ENCODE peak calls at places on chromosomes 7 and 10, in ten cellular contexts. One of them, this sample, is unnamed.

GRCh38 chr7:24896031-24896433 is 83.9 kb downstream of the OSBPL3 start:
- DNase-seq in ovary: no peak
- DNase-seq in cardiac fibroblast: no peak
- DNase-seq in suprapubic skin: no peak
- DNase-seq in hepatocyte: no peak
- DNase-seq in choroid plexus epithelial cell: no peak
- DNase-seq in fibroblast of the aortic adventitia: no peak
- DNase-seq in GM23338: no peak
- DNase-seq in GM06990: peak
- DNase-seq in brain microvascular endothelial cell: no peak
- DNase-seq in this sample: no peak

GRCh38 chr7:31111109-31111451 is 59.0 kb downstream of the ADCYAP1R1 start:
- DNase-seq in ovary: no peak
- DNase-seq in suprapubic skin: no peak
- DNase-seq in hepatocyte: no peak
- DNase-seq in GM06990: no peak
- DNase-seq in fibroblast of the aortic adventitia: no peak
- DNase-seq in choroid plexus epithelial cell: no peak
- DNase-seq in cardiac fibroblast: no peak
- DNase-seq in GM23338: no peak
- DNase-seq in brain microvascular endothelial cell: no peak
- DNase-seq in this sample: no peak

GRCh38 chr7:77799078-77799964 is 748 bp downstream of the PHTF2 start:
- DNase-seq in GM06990: no peak
- DNase-seq in GM23338: peak
- DNase-seq in brain microvascular endothelial cell: peak
- DNase-seq in suprapubic skin: peak
- DNase-seq in ovary: peak
- DNase-seq in hepatocyte: peak
- DNase-seq in choroid plexus epithelial cell: peak
- DNase-seq in fibroblast of the aortic adventitia: peak
- DNase-seq in cardiac fibroblast: peak
- DNase-seq in this sample: no peak

GRCh38 chr10:97759157-97759980 is 12.4 kb downstream of the SFRP5 start:
- DNase-seq in cardiac fibroblast: peak
- DNase-seq in hepatocyte: peak
- DNase-seq in GM23338: peak
- DNase-seq in choroid plexus epithelial cell: peak
- DNase-seq in brain microvascular endothelial cell: peak
- DNase-seq in fibroblast of the aortic adventitia: peak
- DNase-seq in ovary: peak
- DNase-seq in GM06990: no peak
- DNase-seq in suprapubic skin: no peak
- DNase-seq in this sample: no peak

GRCh38 chr7:75888464-75889222 is 9.8 kb downstream of the RHBDD2 start:
- DNase-seq in GM23338: no peak
- DNase-seq in choroid plexus epithelial cell: no peak
- DNase-seq in ovary: no peak
- DNase-seq in brain microvascular endothelial cell: no peak
- DNase-seq in fibroblast of the aortic adventitia: no peak
- DNase-seq in GM06990: no peak
- DNase-seq in hepatocyte: no peak
- DNase-seq in cardiac fibroblast: no peak
- DNase-seq in suprapubic skin: no peak
- DNase-seq in this sample: no peak

GRCh38 chr7:103083210-103083609 is 8.3 kb downstream of the ARMC10 start:
- DNase-seq in GM06990: no peak
- DNase-seq in suprapubic skin: no peak
- DNase-seq in GM23338: no peak
- DNase-seq in ovary: no peak
- DNase-seq in brain microvascular endothelial cell: no peak
- DNase-seq in choroid plexus epithelial cell: no peak
- DNase-seq in hepatocyte: no peak
- DNase-seq in fibroblast of the aortic adventitia: no peak
- DNase-seq in cardiac fibroblast: no peak
- DNase-seq in this sample: no peak

GRCh38 chr10:45581497-45582385 is 90.8 kb downstream of the ZFAND4 start:
- DNase-seq in hepatocyte: no peak
- DNase-seq in choroid plexus epithelial cell: peak
- DNase-seq in fibroblast of the aortic adventitia: no peak
- DNase-seq in brain microvascular endothelial cell: no peak
- DNase-seq in suprapubic skin: no peak
- DNase-seq in GM06990: no peak
- DNase-seq in ovary: no peak
- DNase-seq in GM23338: no peak
- DNase-seq in cardiac fibroblast: peak
- DNase-seq in this sample: no peak

GRCh38 chr10:2476236-2476814 is 591.0 kb upstream of the PFKP start:
- DNase-seq in ovary: no peak
- DNase-seq in brain microvascular endothelial cell: no peak
- DNase-seq in cardiac fibroblast: no peak
- DNase-seq in GM06990: no peak
- DNase-seq in choroid plexus epithelial cell: no peak
- DNase-seq in GM23338: no peak
- DNase-seq in suprapubic skin: no peak
- DNase-seq in hepatocyte: no peak
- DNase-seq in fibroblast of the aortic adventitia: no peak
- DNase-seq in this sample: no peak

GRCh38 chr10:43648083-43648391 is 644 bp downstream of the ZNF32 start:
- DNase-seq in hepatocyte: no peak
- DNase-seq in suprapubic skin: no peak
- DNase-seq in fibroblast of the aortic adventitia: peak
- DNase-seq in brain microvascular endothelial cell: no peak
- DNase-seq in ovary: no peak
- DNase-seq in GM23338: no peak
- DNase-seq in cardiac fibroblast: no peak
- DNase-seq in choroid plexus epithelial cell: peak
- DNase-seq in GM06990: no peak
- DNase-seq in this sample: no peak

GRCh38 chr10:865924-866576 is 65.5 kb downstream of the LARP4B start:
- DNase-seq in suprapubic skin: no peak
- DNase-seq in choroid plexus epithelial cell: no peak
- DNase-seq in ovary: no peak
- DNase-seq in cardiac fibroblast: no peak
- DNase-seq in fibroblast of the aortic adventitia: no peak
- DNase-seq in brain microvascular endothelial cell: no peak
- DNase-seq in hepatocyte: no peak
- DNase-seq in GM23338: no peak
- DNase-seq in GM06990: no peak
- DNase-seq in this sample: no peak

GRCh38 chr7:36157506-36158320 is 4.7 kb downstream of the EEPD1 start:
- DNase-seq in fibroblast of the aortic adventitia: no peak
- DNase-seq in hepatocyte: no peak
- DNase-seq in cardiac fibroblast: no peak
- DNase-seq in GM23338: no peak
- DNase-seq in brain microvascular endothelial cell: no peak
- DNase-seq in suprapubic skin: no peak
- DNase-seq in choroid plexus epithelial cell: no peak
- DNase-seq in GM06990: no peak
- DNase-seq in ovary: no peak
- DNase-seq in this sample: no peak

GRCh38 chr10:71436268-71436922 is 39.7 kb downstream of the CDH23 start:
- DNase-seq in hepatocyte: no peak
- DNase-seq in GM06990: no peak
- DNase-seq in choroid plexus epithelial cell: no peak
- DNase-seq in brain microvascular endothelial cell: no peak
- DNase-seq in suprapubic skin: no peak
- DNase-seq in cardiac fibroblast: peak
- DNase-seq in GM23338: no peak
- DNase-seq in fibroblast of the aortic adventitia: no peak
- DNase-seq in ovary: no peak
- DNase-seq in this sample: no peak

GRCh38 chr10:25226775-25227682 is 52.2 kb downstream of the GPR158 start:
- DNase-seq in hepatocyte: peak
- DNase-seq in suprapubic skin: no peak
- DNase-seq in ovary: no peak
- DNase-seq in choroid plexus epithelial cell: peak
- DNase-seq in fibroblast of the aortic adventitia: peak
- DNase-seq in cardiac fibroblast: peak
- DNase-seq in GM23338: peak
- DNase-seq in brain microvascular endothelial cell: peak
- DNase-seq in GM06990: no peak
- DNase-seq in this sample: peak

GRCh38 chr10:78264361-78264760 is 230.7 kb downstream of the RPS24 start:
- DNase-seq in GM06990: no peak
- DNase-seq in fibroblast of the aortic adventitia: no peak
- DNase-seq in suprapubic skin: no peak
- DNase-seq in cardiac fibroblast: no peak
- DNase-seq in hepatocyte: no peak
- DNase-seq in GM23338: no peak
- DNase-seq in ovary: no peak
- DNase-seq in brain microvascular endothelial cell: no peak
- DNase-seq in choroid plexus epithelial cell: no peak
- DNase-seq in this sample: no peak

GRCh38 chr10:78263521-78263988 is 229.9 kb downstream of the RPS24 start:
- DNase-seq in choroid plexus epithelial cell: no peak
- DNase-seq in brain microvascular endothelial cell: peak
- DNase-seq in GM23338: no peak
- DNase-seq in GM06990: no peak
- DNase-seq in suprapubic skin: no peak
- DNase-seq in ovary: no peak
- DNase-seq in cardiac fibroblast: peak
- DNase-seq in fibroblast of the aortic adventitia: peak
- DNase-seq in hepatocyte: no peak
- DNase-seq in this sample: peak

GRCh38 chr10:78267598-78267997 is 233.9 kb downstream of the RPS24 start:
- DNase-seq in fibroblast of the aortic adventitia: no peak
- DNase-seq in brain microvascular endothelial cell: peak
- DNase-seq in choroid plexus epithelial cell: peak
- DNase-seq in GM06990: no peak
- DNase-seq in suprapubic skin: no peak
- DNase-seq in ovary: no peak
- DNase-seq in hepatocyte: peak
- DNase-seq in GM23338: no peak
- DNase-seq in cardiac fibroblast: peak
- DNase-seq in this sample: no peak

GRCh38 chr10:78269061-78269460 is 235.4 kb downstream of the RPS24 start:
- DNase-seq in GM06990: no peak
- DNase-seq in brain microvascular endothelial cell: no peak
- DNase-seq in suprapubic skin: no peak
- DNase-seq in ovary: no peak
- DNase-seq in cardiac fibroblast: no peak
- DNase-seq in choroid plexus epithelial cell: no peak
- DNase-seq in hepatocyte: no peak
- DNase-seq in fibroblast of the aortic adventitia: no peak
- DNase-seq in GM23338: no peak
- DNase-seq in this sample: no peak

GRCh38 chr10:78267070-78267469 is 233.4 kb downstream of the RPS24 start:
- DNase-seq in cardiac fibroblast: no peak
- DNase-seq in suprapubic skin: no peak
- DNase-seq in brain microvascular endothelial cell: no peak
- DNase-seq in choroid plexus epithelial cell: peak
- DNase-seq in fibroblast of the aortic adventitia: no peak
- DNase-seq in hepatocyte: no peak
- DNase-seq in ovary: no peak
- DNase-seq in GM23338: no peak
- DNase-seq in GM06990: no peak
- DNase-seq in this sample: no peak
- TF ChIP-seq CTCF in cardiac fibroblast: no peak
- TF ChIP-seq CTCF in suprapubic skin: no peak
- TF ChIP-seq CTCF in brain microvascular endothelial cell: no peak
- TF ChIP-seq CTCF in choroid plexus epithelial cell: no peak
- TF ChIP-seq CTCF in fibroblast of the aortic adventitia: no peak
- TF ChIP-seq CTCF in hepatocyte: no peak
- TF ChIP-seq CTCF in ovary: no peak
- TF ChIP-seq CTCF in GM23338: no peak
- TF ChIP-seq CTCF in GM06990: no peak
- TF ChIP-seq CTCF in this sample: no peak

GRCh38 chr7:100102950-100103840 is 1.8 kb downstream of the AP4M1 start:
- DNase-seq in hepatocyte: no peak
- DNase-seq in choroid plexus epithelial cell: peak
- DNase-seq in fibroblast of the aortic adventitia: peak
- DNase-seq in ovary: no peak
- DNase-seq in GM23338: no peak
- DNase-seq in GM06990: no peak
- DNase-seq in brain microvascular endothelial cell: peak
- DNase-seq in cardiac fibroblast: peak
- DNase-seq in suprapubic skin: no peak
- DNase-seq in this sample: peak
- H3K4me3 ChIP-seq in hepatocyte: no peak
- H3K4me3 ChIP-seq in choroid plexus epithelial cell: no peak
- H3K4me3 ChIP-seq in fibroblast of the aortic adventitia: peak
- H3K4me3 ChIP-seq in ovary: no peak
- H3K4me3 ChIP-seq in GM23338: peak
- H3K4me3 ChIP-seq in GM06990: no peak
- H3K4me3 ChIP-seq in brain microvascular endothelial cell: peak
- H3K4me3 ChIP-seq in cardiac fibroblast: no peak
- H3K4me3 ChIP-seq in suprapubic skin: no peak
- H3K4me3 ChIP-seq in this sample: no peak

GRCh38 chr7:5822742-5823503 is 41.5 kb upstream of the RNF216 start:
- DNase-seq in GM23338: peak
- DNase-seq in fibroblast of the aortic adventitia: peak
- DNase-seq in cardiac fibroblast: peak
- DNase-seq in choroid plexus epithelial cell: peak
- DNase-seq in suprapubic skin: peak
- DNase-seq in GM06990: peak
- DNase-seq in brain microvascular endothelial cell: peak
- DNase-seq in ovary: peak
- DNase-seq in hepatocyte: peak
- DNase-seq in this sample: peak
- TF ChIP-seq CTCF in GM23338: no peak
- TF ChIP-seq CTCF in fibroblast of the aortic adventitia: peak
- TF ChIP-seq CTCF in cardiac fibroblast: peak
- TF ChIP-seq CTCF in choroid plexus epithelial cell: peak
- TF ChIP-seq CTCF in suprapubic skin: no peak
- TF ChIP-seq CTCF in GM06990: no peak
- TF ChIP-seq CTCF in brain microvascular endothelial cell: peak
- TF ChIP-seq CTCF in ovary: peak
- TF ChIP-seq CTCF in hepatocyte: no peak
- TF ChIP-seq CTCF in this sample: no peak

GRCh38 chr10:119652361-119652760 is 1.2 kb downstream of the BAG3 start:
- DNase-seq in GM23338: no peak
- DNase-seq in ovary: no peak
- DNase-seq in hepatocyte: peak
- DNase-seq in choroid plexus epithelial cell: peak
- DNase-seq in suprapubic skin: no peak
- DNase-seq in brain microvascular endothelial cell: no peak
- DNase-seq in cardiac fibroblast: peak
- DNase-seq in fibroblast of the aortic adventitia: peak
- DNase-seq in GM06990: no peak
- DNase-seq in this sample: peak

GRCh38 chr10:119650692-119651513 is at the start of gene BAG3:
- DNase-seq in ovary: peak
- DNase-seq in brain microvascular endothelial cell: peak
- DNase-seq in GM23338: peak
- DNase-seq in fibroblast of the aortic adventitia: peak
- DNase-seq in choroid plexus epithelial cell: peak
- DNase-seq in suprapubic skin: peak
- DNase-seq in cardiac fibroblast: peak
- DNase-seq in GM06990: peak
- DNase-seq in hepatocyte: peak
- DNase-seq in this sample: peak

GRCh38 chr10:119651514-119652327 is 541 bp downstream of the BAG3 start:
- DNase-seq in ovary: peak
- DNase-seq in GM06990: no peak
- DNase-seq in GM23338: peak
- DNase-seq in brain microvascular endothelial cell: no peak
- DNase-seq in choroid plexus epithelial cell: no peak
- DNase-seq in fibroblast of the aortic adventitia: no peak
- DNase-seq in suprapubic skin: peak
- DNase-seq in hepatocyte: peak
- DNase-seq in cardiac fibroblast: no peak
- DNase-seq in this sample: no peak

GRCh38 chr10:119654540-119654939 is 3.4 kb downstream of the BAG3 start:
- DNase-seq in hepatocyte: no peak
- DNase-seq in suprapubic skin: no peak
- DNase-seq in GM06990: no peak
- DNase-seq in choroid plexus epithelial cell: no peak
- DNase-seq in brain microvascular endothelial cell: no peak
- DNase-seq in ovary: no peak
- DNase-seq in cardiac fibroblast: no peak
- DNase-seq in fibroblast of the aortic adventitia: peak
- DNase-seq in GM23338: no peak
- DNase-seq in this sample: no peak

GRCh38 chr10:119653209-119653608 is 2.0 kb downstream of the BAG3 start:
- DNase-seq in GM06990: no peak
- DNase-seq in suprapubic skin: no peak
- DNase-seq in brain microvascular endothelial cell: no peak
- DNase-seq in fibroblast of the aortic adventitia: no peak
- DNase-seq in choroid plexus epithelial cell: no peak
- DNase-seq in ovary: no peak
- DNase-seq in cardiac fibroblast: no peak
- DNase-seq in hepatocyte: no peak
- DNase-seq in GM23338: no peak
- DNase-seq in this sample: no peak
- H3K4me3 ChIP-seq in GM06990: no peak
- H3K4me3 ChIP-seq in suprapubic skin: peak
- H3K4me3 ChIP-seq in brain microvascular endothelial cell: peak
- H3K4me3 ChIP-seq in fibroblast of the aortic adventitia: peak
- H3K4me3 ChIP-seq in choroid plexus epithelial cell: peak
- H3K4me3 ChIP-seq in ovary: peak
- H3K4me3 ChIP-seq in cardiac fibroblast: peak
- H3K4me3 ChIP-seq in hepatocyte: peak
- H3K4me3 ChIP-seq in GM23338: peak
- H3K4me3 ChIP-seq in this sample: peak

This sample was measured in AG09309.